ENCODE peak calls at places on chromosomes 4 and X, in nine cellular contexts. One of them, this sample, is unnamed.

GRCh38 chrX:119015407-119016242 is 41.2 kb downstream of the LONRF3 start:
- DNase-seq in A549: peak
- DNase-seq in HepG2: no peak
- DNase-seq in K562: no peak
- DNase-seq in GM12878: peak
- DNase-seq in SK-N-SH: no peak
- DNase-seq in WTC11: no peak
- DNase-seq in NB4: peak
- DNase-seq in endothelial cell of umbilical vein: peak
- DNase-seq in this sample: peak

GRCh38 chrX:100642296-100642695 is 1.7 kb upstream of the SRPX2 start:
- DNase-seq in GM12878: no peak
- DNase-seq in K562: no peak
- DNase-seq in endothelial cell of umbilical vein: peak
- DNase-seq in WTC11: no peak
- DNase-seq in HepG2: no peak
- DNase-seq in A549: no peak
- DNase-seq in SK-N-SH: no peak
- DNase-seq in NB4: no peak
- DNase-seq in this sample: no peak

GRCh38 chrX:68989865-68990606 is 161.2 kb downstream of the EFNB1 start:
- DNase-seq in WTC11: peak
- DNase-seq in SK-N-SH: peak
- DNase-seq in A549: no peak
- DNase-seq in GM12878: no peak
- DNase-seq in HepG2: no peak
- DNase-seq in K562: no peak
- DNase-seq in endothelial cell of umbilical vein: peak
- DNase-seq in NB4: no peak
- DNase-seq in this sample: no peak

GRCh38 chr4:25313194-25313895 is 771 bp downstream of the ZCCHC4 start:
- DNase-seq in NB4: peak
- DNase-seq in WTC11: no peak
- DNase-seq in GM12878: no peak
- DNase-seq in SK-N-SH: no peak
- DNase-seq in A549: no peak
- DNase-seq in HepG2: peak
- DNase-seq in endothelial cell of umbilical vein: no peak
- DNase-seq in K562: no peak
- DNase-seq in this sample: no peak

GRCh38 chr4:111494471-111494870 is 650.8 kb upstream of the FAM241A start:
- DNase-seq in SK-N-SH: no peak
- DNase-seq in HepG2: no peak
- DNase-seq in NB4: no peak
- DNase-seq in GM12878: no peak
- DNase-seq in WTC11: no peak
- DNase-seq in endothelial cell of umbilical vein: no peak
- DNase-seq in K562: no peak
- DNase-seq in A549: no peak
- DNase-seq in this sample: no peak

GRCh38 chrX:152865232-152865920 is 32.5 kb upstream of the ZNF185 start:
- DNase-seq in WTC11: no peak
- DNase-seq in GM12878: no peak
- DNase-seq in HepG2: no peak
- DNase-seq in NB4: no peak
- DNase-seq in endothelial cell of umbilical vein: no peak
- DNase-seq in K562: no peak
- DNase-seq in SK-N-SH: no peak
- DNase-seq in A549: no peak
- DNase-seq in this sample: no peak

GRCh38 chr4:117164338-117164737 is 79.0 kb upstream of the TRAM1L1 start:
- DNase-seq in endothelial cell of umbilical vein: no peak
- DNase-seq in SK-N-SH: no peak
- DNase-seq in K562: no peak
- DNase-seq in GM12878: no peak
- DNase-seq in WTC11: no peak
- DNase-seq in A549: peak
- DNase-seq in HepG2: no peak
- DNase-seq in NB4: peak
- DNase-seq in this sample: peak

GRCh38 chrX:66915893-66916292 is 277.0 kb upstream of the EDA2R start:
- DNase-seq in NB4: no peak
- DNase-seq in endothelial cell of umbilical vein: no peak
- DNase-seq in HepG2: no peak
- DNase-seq in GM12878: no peak
- DNase-seq in K562: no peak
- DNase-seq in SK-N-SH: no peak
- DNase-seq in WTC11: no peak
- DNase-seq in A549: no peak
- DNase-seq in this sample: no peak

GRCh38 chrX:120769576-120770341 is 105.9 kb downstream of the CT47B1 start:
- DNase-seq in endothelial cell of umbilical vein: peak
- DNase-seq in NB4: peak
- DNase-seq in HepG2: peak
- DNase-seq in GM12878: no peak
- DNase-seq in WTC11: no peak
- DNase-seq in SK-N-SH: peak
- DNase-seq in K562: no peak
- DNase-seq in A549: peak
- DNase-seq in this sample: peak

GRCh38 chrX:16712116-16712824 is at the start of gene CTPS2:
- DNase-seq in SK-N-SH: peak
- DNase-seq in K562: peak
- DNase-seq in endothelial cell of umbilical vein: peak
- DNase-seq in WTC11: peak
- DNase-seq in A549: peak
- DNase-seq in HepG2: peak
- DNase-seq in NB4: peak
- DNase-seq in GM12878: no peak
- DNase-seq in this sample: no peak

GRCh38 chrX:22095306-22095705 is 63.2 kb downstream of the PHEX start:
- DNase-seq in endothelial cell of umbilical vein: no peak
- DNase-seq in K562: no peak
- DNase-seq in GM12878: no peak
- DNase-seq in NB4: no peak
- DNase-seq in A549: no peak
- DNase-seq in HepG2: no peak
- DNase-seq in WTC11: no peak
- DNase-seq in SK-N-SH: no peak
- DNase-seq in this sample: no peak

GRCh38 chr4:73603307-73603710 is 16.9 kb downstream of the RASSF6 start:
- DNase-seq in HepG2: peak
- DNase-seq in endothelial cell of umbilical vein: no peak
- DNase-seq in K562: no peak
- DNase-seq in A549: peak
- DNase-seq in SK-N-SH: no peak
- DNase-seq in NB4: no peak
- DNase-seq in GM12878: no peak
- DNase-seq in WTC11: no peak
- DNase-seq in this sample: no peak

GRCh38 chr4:184400375-184400870 is 73.9 kb downstream of the IRF2 start:
- DNase-seq in GM12878: no peak
- DNase-seq in SK-N-SH: no peak
- DNase-seq in endothelial cell of umbilical vein: peak
- DNase-seq in A549: peak
- DNase-seq in HepG2: no peak
- DNase-seq in NB4: no peak
- DNase-seq in K562: no peak
- DNase-seq in WTC11: no peak
- DNase-seq in this sample: no peak

GRCh38 chrX:46860536-46860935 is 23.7 kb downstream of the RP2 start:
- DNase-seq in GM12878: no peak
- DNase-seq in WTC11: no peak
- DNase-seq in NB4: no peak
- DNase-seq in HepG2: peak
- DNase-seq in endothelial cell of umbilical vein: no peak
- DNase-seq in K562: no peak
- DNase-seq in A549: no peak
- DNase-seq in SK-N-SH: no peak
- DNase-seq in this sample: no peak

GRCh38 chr4:69485130-69485529 is 10.6 kb downstream of the UGT2B4 start:
- DNase-seq in endothelial cell of umbilical vein: no peak
- DNase-seq in K562: no peak
- DNase-seq in A549: no peak
- DNase-seq in NB4: no peak
- DNase-seq in WTC11: no peak
- DNase-seq in SK-N-SH: no peak
- DNase-seq in HepG2: peak
- DNase-seq in GM12878: no peak
- DNase-seq in this sample: no peak

GRCh38 chr4:166092797-166093196 is 219.8 kb downstream of the TLL1 start:
- DNase-seq in HepG2: no peak
- DNase-seq in WTC11: no peak
- DNase-seq in GM12878: no peak
- DNase-seq in K562: no peak
- DNase-seq in SK-N-SH: no peak
- DNase-seq in A549: no peak
- DNase-seq in endothelial cell of umbilical vein: no peak
- DNase-seq in NB4: no peak
- DNase-seq in this sample: no peak

DNA sequence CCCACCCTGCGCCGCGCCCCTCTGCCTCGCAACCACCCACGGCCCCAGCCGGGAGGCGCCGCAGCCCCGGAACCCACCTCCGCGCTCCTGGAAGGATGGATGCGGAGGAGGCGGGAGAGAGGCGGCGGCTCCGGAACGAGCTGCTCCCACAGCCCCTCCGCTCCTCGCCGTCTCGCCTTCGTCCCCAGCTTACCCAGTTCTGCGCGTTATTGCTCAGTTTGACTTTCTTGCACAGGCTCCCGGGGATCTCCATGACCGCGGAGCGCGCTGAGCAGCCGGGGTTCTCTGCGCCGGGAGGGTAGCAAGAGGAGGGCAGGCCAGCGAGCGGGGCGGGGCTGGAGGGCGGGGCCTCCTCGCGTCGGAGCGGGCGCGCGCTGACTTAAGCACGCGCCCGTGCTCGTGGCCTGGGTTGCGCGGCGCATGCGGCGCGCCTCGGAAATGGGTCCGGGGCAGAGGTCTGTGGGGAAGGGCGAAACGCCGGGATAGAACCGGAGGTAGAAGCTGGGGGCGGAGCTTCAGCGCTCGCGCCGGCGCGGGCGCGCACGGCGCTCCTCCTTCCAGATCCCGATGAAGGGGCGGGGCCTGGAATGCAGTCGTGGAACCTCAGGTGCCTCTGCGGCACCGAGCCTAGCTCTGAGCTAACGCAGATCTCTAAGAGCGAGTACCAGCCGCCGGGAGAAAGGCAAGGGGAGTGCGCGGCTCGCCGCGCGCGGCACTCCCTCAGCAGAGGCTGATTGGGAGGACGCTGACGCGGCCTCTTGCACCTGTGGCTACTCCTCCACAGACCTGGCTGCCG is at the start of gene PAPSS1:
- DNase-seq in WTC11: peak
- DNase-seq in endothelial cell of umbilical vein: peak
- DNase-seq in SK-N-SH: peak
- DNase-seq in K562: peak
- DNase-seq in GM12878: peak
- DNase-seq in A549: peak
- DNase-seq in HepG2: peak
- DNase-seq in NB4: peak
- DNase-seq in this sample: peak
- TF ChIP-seq MAX in WTC11: peak
- TF ChIP-seq MAX in endothelial cell of umbilical vein: peak
- TF ChIP-seq MAX in SK-N-SH: peak
- TF ChIP-seq MAX in K562: peak
- TF ChIP-seq MAX in GM12878: no peak
- TF ChIP-seq MAX in A549: peak
- TF ChIP-seq MAX in HepG2: peak
- TF ChIP-seq MAX in NB4: no peak
- TF ChIP-seq MAX in this sample: peak

GRCh38 chr4:105714932-105715331 is 6.3 kb downstream of the GSTCD start:
- DNase-seq in SK-N-SH: no peak
- DNase-seq in A549: no peak
- DNase-seq in endothelial cell of umbilical vein: no peak
- DNase-seq in GM12878: no peak
- DNase-seq in K562: no peak
- DNase-seq in HepG2: no peak
- DNase-seq in NB4: no peak
- DNase-seq in WTC11: no peak
- DNase-seq in this sample: no peak

GRCh38 chr4:105710678-105711077 is 2.1 kb downstream of the GSTCD start:
- DNase-seq in K562: no peak
- DNase-seq in HepG2: no peak
- DNase-seq in SK-N-SH: peak
- DNase-seq in endothelial cell of umbilical vein: no peak
- DNase-seq in WTC11: no peak
- DNase-seq in NB4: no peak
- DNase-seq in GM12878: no peak
- DNase-seq in A549: no peak
- DNase-seq in this sample: no peak

GRCh38 chr4:105710012-105710600 is 1.5 kb downstream of the GSTCD start:
- DNase-seq in A549: no peak
- DNase-seq in WTC11: no peak
- DNase-seq in GM12878: no peak
- DNase-seq in NB4: no peak
- DNase-seq in HepG2: no peak
- DNase-seq in SK-N-SH: peak
- DNase-seq in K562: no peak
- DNase-seq in endothelial cell of umbilical vein: no peak
- DNase-seq in this sample: no peak

GRCh38 chr4:105714071-105714521 is 5.5 kb downstream of the GSTCD start:
- DNase-seq in HepG2: no peak
- DNase-seq in K562: no peak
- DNase-seq in SK-N-SH: no peak
- DNase-seq in A549: no peak
- DNase-seq in NB4: peak
- DNase-seq in endothelial cell of umbilical vein: no peak
- DNase-seq in GM12878: no peak
- DNase-seq in WTC11: no peak
- DNase-seq in this sample: no peak

GRCh38 chr4:105712766-105713165 is 4.2 kb downstream of the GSTCD start:
- DNase-seq in NB4: no peak
- DNase-seq in endothelial cell of umbilical vein: no peak
- DNase-seq in WTC11: no peak
- DNase-seq in K562: no peak
- DNase-seq in A549: no peak
- DNase-seq in GM12878: no peak
- DNase-seq in SK-N-SH: no peak
- DNase-seq in HepG2: no peak
- DNase-seq in this sample: no peak
- TF ChIP-seq MAX in NB4: no peak
- TF ChIP-seq MAX in endothelial cell of umbilical vein: no peak
- TF ChIP-seq MAX in WTC11: no peak
- TF ChIP-seq MAX in K562: no peak
- TF ChIP-seq MAX in A549: no peak
- TF ChIP-seq MAX in GM12878: no peak
- TF ChIP-seq MAX in SK-N-SH: no peak
- TF ChIP-seq MAX in HepG2: no peak
- TF ChIP-seq MAX in this sample: no peak

GRCh38 chrX:13716455-13716854 is 18.0 kb downstream of the TRAPPC2 start:
- DNase-seq in K562: no peak
- DNase-seq in WTC11: no peak
- DNase-seq in endothelial cell of umbilical vein: no peak
- DNase-seq in HepG2: no peak
- DNase-seq in NB4: no peak
- DNase-seq in SK-N-SH: no peak
- DNase-seq in A549: no peak
- DNase-seq in GM12878: no peak
- DNase-seq in this sample: no peak
- TF ChIP-seq MAX in K562: no peak
- TF ChIP-seq MAX in WTC11: no peak
- TF ChIP-seq MAX in endothelial cell of umbilical vein: no peak
- TF ChIP-seq MAX in HepG2: no peak
- TF ChIP-seq MAX in NB4: no peak
- TF ChIP-seq MAX in SK-N-SH: no peak
- TF ChIP-seq MAX in A549: no peak
- TF ChIP-seq MAX in GM12878: no peak
- TF ChIP-seq MAX in this sample: no peak

GRCh38 chr4:53929955-53930798 is 134.2 kb downstream of the CHIC2 start:
- DNase-seq in SK-N-SH: peak
- DNase-seq in WTC11: peak
- DNase-seq in NB4: peak
- DNase-seq in endothelial cell of umbilical vein: peak
- DNase-seq in HepG2: peak
- DNase-seq in GM12878: peak
- DNase-seq in K562: peak
- DNase-seq in A549: peak
- DNase-seq in this sample: peak
- TF ChIP-seq MAX in SK-N-SH: peak
- TF ChIP-seq MAX in WTC11: peak
- TF ChIP-seq MAX in NB4: peak
- TF ChIP-seq MAX in endothelial cell of umbilical vein: peak
- TF ChIP-seq MAX in HepG2: peak
- TF ChIP-seq MAX in GM12878: no peak
- TF ChIP-seq MAX in K562: no peak
- TF ChIP-seq MAX in A549: peak
- TF ChIP-seq MAX in this sample: peak

This sample was measured in HCT116.